ENCODE peak calls at places on chromosomes 1 and 21, in five cellular contexts. One of them, this sample, is unnamed.

GRCh38 chr1:222557574-222557973 is 9.7 kb upstream of the HHIPL2 start:
- DNase-seq in pancreas: no peak
- DNase-seq in breast epithelium: no peak
- DNase-seq in hepatocyte: no peak
- DNase-seq in PC-3: no peak
- DNase-seq in this sample: no peak

GRCh38 chr1:200530551-200531261 is 89.8 kb downstream of the KIF14 start:
- DNase-seq in PC-3: no peak
- DNase-seq in hepatocyte: no peak
- DNase-seq in pancreas: no peak
- DNase-seq in breast epithelium: no peak
- DNase-seq in this sample: no peak

GRCh38 chr1:197130677-197131304 is 15.7 kb downstream of the ASPM start:
- DNase-seq in PC-3: peak; percentile 64
- DNase-seq in breast epithelium: no peak
- DNase-seq in pancreas: no peak
- DNase-seq in hepatocyte: peak; percentile 9
- DNase-seq in this sample: no peak

GRCh38 chr1:159889821-159890252 is 10.1 kb downstream of the CFAP45 start:
- DNase-seq in hepatocyte: no peak
- DNase-seq in breast epithelium: no peak
- DNase-seq in pancreas: no peak
- DNase-seq in PC-3: peak; percentile 96
- DNase-seq in this sample: peak; percentile 82

GRCh38 chr1:203686091-203686632 is 59.5 kb downstream of the ATP2B4 start:
- DNase-seq in hepatocyte: peak; percentile 51
- DNase-seq in PC-3: peak; percentile 60
- DNase-seq in breast epithelium: no peak
- DNase-seq in pancreas: no peak
- DNase-seq in this sample: no peak

GRCh38 chr1:32798679-32799416 is 18.3 kb downstream of the YARS1 start:
- DNase-seq in hepatocyte: no peak
- DNase-seq in PC-3: peak; percentile 35
- DNase-seq in pancreas: no peak
- DNase-seq in breast epithelium: no peak
- DNase-seq in this sample: no peak

GRCh38 chr1:31760422-31760900 is 3.7 kb downstream of the ADGRB2 start:
- DNase-seq in PC-3: peak; percentile 61
- DNase-seq in hepatocyte: peak; percentile 64
- DNase-seq in pancreas: no peak
- DNase-seq in breast epithelium: no peak
- DNase-seq in this sample: no peak

GRCh38 chr1:24903011-24903461 is 27.0 kb downstream of the RUNX3 start:
- DNase-seq in pancreas: no peak
- DNase-seq in hepatocyte: no peak
- DNase-seq in breast epithelium: peak; percentile 40
- DNase-seq in PC-3: no peak
- DNase-seq in this sample: no peak

GRCh38 chr1:48661726-48662483 is 114.8 kb downstream of the BEND5 start:
- DNase-seq in breast epithelium: no peak
- DNase-seq in hepatocyte: no peak
- DNase-seq in PC-3: no peak
- DNase-seq in pancreas: no peak
- DNase-seq in this sample: no peak

GRCh38 chr1:54413295-54413694 is 7.1 kb upstream of the SSBP3 start:
- DNase-seq in breast epithelium: no peak
- DNase-seq in PC-3: peak; percentile 60
- DNase-seq in hepatocyte: peak; percentile 56
- DNase-seq in pancreas: peak; percentile 59
- DNase-seq in this sample: no peak

GRCh38 chr21:15009964-15010363 is 54.8 kb downstream of the NRIP1 start:
- DNase-seq in breast epithelium: no peak
- DNase-seq in pancreas: no peak
- DNase-seq in PC-3: no peak
- DNase-seq in hepatocyte: no peak
- DNase-seq in this sample: no peak

GRCh38 chr1:210024996-210025395 is 87.0 kb downstream of the SYT14 start:
- DNase-seq in PC-3: no peak
- DNase-seq in breast epithelium: no peak
- DNase-seq in pancreas: no peak
- DNase-seq in hepatocyte: no peak
- DNase-seq in this sample: no peak

GRCh38 chr1:243432136-243432535 is 176.3 kb downstream of the SDCCAG8 start:
- DNase-seq in breast epithelium: no peak
- DNase-seq in pancreas: no peak
- DNase-seq in PC-3: no peak
- DNase-seq in hepatocyte: no peak
- DNase-seq in this sample: no peak

GRCh38 chr1:58398714-58399113 is 147.8 kb downstream of the OMA1 start:
- DNase-seq in hepatocyte: no peak
- DNase-seq in PC-3: no peak
- DNase-seq in breast epithelium: no peak
- DNase-seq in pancreas: no peak
- DNase-seq in this sample: no peak

GRCh38 chr1:58403894-58404293 is 142.6 kb downstream of the OMA1 start:
- DNase-seq in pancreas: no peak
- DNase-seq in PC-3: no peak
- DNase-seq in breast epithelium: no peak
- DNase-seq in hepatocyte: no peak
- DNase-seq in this sample: no peak

GRCh38 chr1:58401991-58402390 is 144.5 kb downstream of the OMA1 start:
- DNase-seq in breast epithelium: no peak
- DNase-seq in PC-3: no peak
- DNase-seq in pancreas: no peak
- DNase-seq in hepatocyte: no peak
- DNase-seq in this sample: no peak

GRCh38 chr1:58399176-58399575 is 147.3 kb downstream of the OMA1 start:
- DNase-seq in pancreas: no peak
- DNase-seq in PC-3: no peak
- DNase-seq in hepatocyte: no peak
- DNase-seq in breast epithelium: no peak
- DNase-seq in this sample: no peak

GRCh38 chr1:58402444-58402843 is 144.1 kb downstream of the OMA1 start:
- DNase-seq in PC-3: no peak
- DNase-seq in hepatocyte: no peak
- DNase-seq in breast epithelium: no peak
- DNase-seq in pancreas: no peak
- DNase-seq in this sample: no peak
- H3K4me3 ChIP-seq in PC-3: no peak overlapping the region
- H3K4me3 ChIP-seq in hepatocyte: no peak overlapping the region
- H3K4me3 ChIP-seq in breast epithelium: no peak overlapping the region
- H3K4me3 ChIP-seq in pancreas: no peak overlapping the region
- H3K4me3 ChIP-seq in this sample: no peak overlapping the region

GRCh38 chr1:84217239-84217638 is 73.2 kb downstream of the PRKACB start:
- DNase-seq in PC-3: no peak
- DNase-seq in breast epithelium: no peak
- DNase-seq in pancreas: no peak
- DNase-seq in hepatocyte: no peak
- DNase-seq in this sample: no peak
- TF ChIP-seq CTCF in PC-3: no peak
- TF ChIP-seq CTCF in breast epithelium: no peak
- TF ChIP-seq CTCF in pancreas: no peak
- TF ChIP-seq CTCF in hepatocyte: no peak
- TF ChIP-seq CTCF in this sample: no peak

GRCh38 chr1:89378001-89378400 is 14.1 kb downstream of the GBP6 start:
- DNase-seq in breast epithelium: no peak
- DNase-seq in pancreas: no peak
- DNase-seq in PC-3: no peak
- DNase-seq in hepatocyte: no peak
- DNase-seq in this sample: no peak

GRCh38 chr1:89381617-89382016 is 17.8 kb downstream of the GBP6 start:
- DNase-seq in pancreas: no peak
- DNase-seq in breast epithelium: no peak
- DNase-seq in PC-3: no peak
- DNase-seq in hepatocyte: no peak
- DNase-seq in this sample: no peak

GRCh38 chr1:89382479-89382878 is 18.6 kb downstream of the GBP6 start:
- DNase-seq in PC-3: no peak
- DNase-seq in hepatocyte: no peak
- DNase-seq in pancreas: no peak
- DNase-seq in breast epithelium: no peak
- DNase-seq in this sample: no peak

GRCh38 chr1:89383185-89383584 is 19.3 kb downstream of the GBP6 start:
- DNase-seq in breast epithelium: no peak
- DNase-seq in hepatocyte: no peak
- DNase-seq in PC-3: no peak
- DNase-seq in pancreas: peak; percentile 71
- DNase-seq in this sample: no peak
- H3K4me3 ChIP-seq in breast epithelium: no peak overlapping the region
- H3K4me3 ChIP-seq in hepatocyte: no peak overlapping the region
- H3K4me3 ChIP-seq in PC-3: no peak overlapping the region
- H3K4me3 ChIP-seq in pancreas: no peak overlapping the region
- H3K4me3 ChIP-seq in this sample: no peak overlapping the region

GRCh38 chr1:179144621-179145020 is 62.8 kb downstream of the TOR3A start:
- DNase-seq in PC-3: peak; percentile 69
- DNase-seq in hepatocyte: no peak
- DNase-seq in pancreas: no peak
- DNase-seq in breast epithelium: no peak
- DNase-seq in this sample: no peak

GRCh38 chr1:179143332-179143731 is 61.5 kb downstream of the TOR3A start:
- DNase-seq in pancreas: no peak
- DNase-seq in hepatocyte: peak; percentile 23
- DNase-seq in breast epithelium: no peak
- DNase-seq in PC-3: peak; percentile 90
- DNase-seq in this sample: peak; percentile 88

GRCh38 chr1:179145521-179145920 is 63.7 kb downstream of the TOR3A start:
- DNase-seq in PC-3: no peak
- DNase-seq in pancreas: no peak
- DNase-seq in breast epithelium: no peak
- DNase-seq in hepatocyte: no peak
- DNase-seq in this sample: no peak

GRCh38 chr1:179141592-179142244 is 59.8 kb downstream of the TOR3A start:
- DNase-seq in PC-3: peak; percentile 56
- DNase-seq in hepatocyte: no peak
- DNase-seq in breast epithelium: no peak
- DNase-seq in pancreas: no peak
- DNase-seq in this sample: peak; percentile 53

DNA sequence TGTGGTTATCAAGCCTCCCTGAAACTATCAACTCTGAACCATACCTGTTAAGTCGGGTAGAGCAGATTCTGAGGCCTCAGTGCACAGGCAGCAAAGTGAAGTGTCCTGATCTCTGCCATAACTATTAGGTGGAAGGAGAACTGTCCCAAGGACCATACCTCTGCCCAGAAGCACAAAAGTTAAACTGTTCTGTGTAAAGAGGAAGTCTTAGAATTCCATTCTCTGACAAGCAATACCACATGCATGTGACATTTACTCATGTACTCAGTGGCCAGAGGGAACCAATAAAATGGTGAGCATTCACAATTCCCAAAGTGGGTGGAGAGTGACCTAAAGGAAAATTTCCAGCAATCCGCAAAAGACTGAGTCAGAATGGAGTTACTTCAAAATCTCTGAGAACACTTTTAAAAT is 61.0 kb downstream of the TOR3A start:
- DNase-seq in PC-3: peak; percentile 92
- DNase-seq in breast epithelium: no peak
- DNase-seq in pancreas: no peak
- DNase-seq in hepatocyte: peak; percentile 69
- DNase-seq in this sample: peak; percentile 95
- TF ChIP-seq CTCF in PC-3: no peak
- TF ChIP-seq CTCF in breast epithelium: no peak
- TF ChIP-seq CTCF in pancreas: no peak
- TF ChIP-seq CTCF in hepatocyte: no peak
- TF ChIP-seq CTCF in this sample: no peak

GRCh38 chr1:246329900-246330299 is 177.2 kb downstream of the SMYD3 start:
- DNase-seq in pancreas: no peak
- DNase-seq in hepatocyte: no peak
- DNase-seq in PC-3: no peak
- DNase-seq in breast epithelium: no peak
- DNase-seq in this sample: no peak
- H3K4me3 ChIP-seq in pancreas: no peak overlapping the region
- H3K4me3 ChIP-seq in hepatocyte: no peak overlapping the region
- H3K4me3 ChIP-seq in PC-3: no peak overlapping the region
- H3K4me3 ChIP-seq in breast epithelium: no peak overlapping the region
- H3K4me3 ChIP-seq in this sample: no peak overlapping the region

DNA sequence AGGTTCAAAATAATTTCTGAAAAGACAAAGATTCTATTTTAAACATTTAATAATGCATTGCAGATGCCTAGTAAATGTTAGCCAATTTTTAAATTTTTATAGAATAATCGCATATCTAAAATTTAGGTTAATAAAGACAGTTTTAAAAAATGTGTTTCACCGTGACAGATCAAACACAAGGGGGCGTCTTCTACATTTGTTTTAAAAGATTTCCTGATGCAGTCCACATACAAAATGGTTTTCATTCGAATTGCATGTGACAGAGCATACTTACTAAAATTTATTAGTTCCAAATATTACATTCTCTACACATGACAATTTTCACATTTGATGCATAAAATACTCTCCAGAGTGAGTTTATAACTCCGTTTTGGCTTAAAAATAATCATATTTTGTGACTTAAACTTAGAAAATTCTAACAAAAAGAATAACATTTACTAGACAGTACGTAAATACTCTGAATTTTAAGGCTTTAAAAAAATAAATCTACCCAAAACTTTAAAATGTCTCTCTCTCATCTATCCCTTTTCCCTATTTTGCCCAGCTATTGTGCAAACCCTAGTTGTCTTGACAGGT is 75.5 kb downstream of the ADAMTS1 start:
- DNase-seq in hepatocyte: peak; percentile 71
- DNase-seq in pancreas: no peak
- DNase-seq in PC-3: peak; percentile 63
- DNase-seq in breast epithelium: no peak
- DNase-seq in this sample: no peak
- TF ChIP-seq CTCF in hepatocyte: peak; percentile 77
- TF ChIP-seq CTCF in pancreas: no peak
- TF ChIP-seq CTCF in PC-3: peak; percentile 79
- TF ChIP-seq CTCF in breast epithelium: peak; percentile 28
- TF ChIP-seq CTCF in this sample: peak; percentile 42

GRCh38 chr1:183417691-183418491 is at the start of gene NMNAT2:
- DNase-seq in breast epithelium: no peak
- DNase-seq in PC-3: peak; percentile 58
- DNase-seq in hepatocyte: peak; percentile 55
- DNase-seq in pancreas: peak; percentile 8
- DNase-seq in this sample: no peak

GRCh38 chr1:183418696-183419095 is 516 bp upstream of the NMNAT2 start:
- DNase-seq in pancreas: no peak
- DNase-seq in PC-3: no peak
- DNase-seq in hepatocyte: no peak
- DNase-seq in breast epithelium: no peak
- DNase-seq in this sample: no peak

GRCh38 chr1:183419399-183419798 is 1.2 kb upstream of the NMNAT2 start:
- DNase-seq in PC-3: no peak
- DNase-seq in pancreas: no peak
- DNase-seq in breast epithelium: no peak
- DNase-seq in hepatocyte: no peak
- DNase-seq in this sample: no peak

GRCh38 chr1:183414365-183414764 is 3.8 kb downstream of the NMNAT2 start:
- DNase-seq in breast epithelium: no peak
- DNase-seq in PC-3: peak; percentile 67
- DNase-seq in pancreas: no peak
- DNase-seq in hepatocyte: no peak
- DNase-seq in this sample: no peak

GRCh38 chr1:183416850-183417690 is 1.1 kb downstream of the NMNAT2 start:
- DNase-seq in hepatocyte: peak; percentile 87
- DNase-seq in pancreas: peak; percentile 60
- DNase-seq in PC-3: no peak
- DNase-seq in breast epithelium: no peak
- DNase-seq in this sample: no peak
- H3K4me3 ChIP-seq in hepatocyte: peak overlapping the region; percentile 59
- H3K4me3 ChIP-seq in pancreas: peak overlapping the region; percentile 36
- H3K4me3 ChIP-seq in PC-3: peak overlapping the region; percentile 93
- H3K4me3 ChIP-seq in breast epithelium: peak overlapping the region; percentile 3
- H3K4me3 ChIP-seq in this sample: peak overlapping the region; percentile 1